ENCODE peak calls at places on chromosomes 2 and 18, in six cellular contexts. One of them, this sample, is unnamed.

GRCh38 chr2:240622631-240623235 is 2.5 kb upstream of the GPR35 start:
- DNase-seq in neuronal stem cell: no peak
- DNase-seq in KG1: peak
- DNase-seq in LoVo: no peak
- DNase-seq in thyroid gland: peak
- DNase-seq in NCI-H2081: no peak
- DNase-seq in this sample: no peak

GRCh38 chr2:35548171-35548570 is 807.4 kb upstream of the CRIM1 start:
- DNase-seq in neuronal stem cell: no peak
- DNase-seq in KG1: no peak
- DNase-seq in LoVo: no peak
- DNase-seq in thyroid gland: no peak
- DNase-seq in NCI-H2081: no peak
- DNase-seq in this sample: no peak

GRCh38 chr18:23578891-23579653 is 7.2 kb downstream of the NPC1 start:
- DNase-seq in neuronal stem cell: no peak
- DNase-seq in KG1: no peak
- DNase-seq in LoVo: no peak
- DNase-seq in thyroid gland: no peak
- DNase-seq in NCI-H2081: no peak
- DNase-seq in this sample: no peak

GRCh38 chr2:96928277-96928781 is 58.1 kb downstream of the FAM178B start:
- DNase-seq in neuronal stem cell: no peak
- DNase-seq in KG1: no peak
- DNase-seq in LoVo: no peak
- DNase-seq in thyroid gland: peak
- DNase-seq in NCI-H2081: no peak
- DNase-seq in this sample: no peak

GRCh38 chr2:132415256-132416079 is 1.1 kb upstream of the GPR39 start:
- DNase-seq in neuronal stem cell: no peak
- DNase-seq in KG1: no peak
- DNase-seq in LoVo: peak
- DNase-seq in thyroid gland: no peak
- DNase-seq in NCI-H2081: peak
- DNase-seq in this sample: no peak

GRCh38 chr2:218984239-218985020 is 554 bp downstream of the FEV start:
- DNase-seq in neuronal stem cell: no peak
- DNase-seq in KG1: no peak
- DNase-seq in LoVo: no peak
- DNase-seq in thyroid gland: no peak
- DNase-seq in NCI-H2081: no peak
- DNase-seq in this sample: no peak

GRCh38 chr2:174971868-174972781 is 33.1 kb downstream of the CHN1 start:
- DNase-seq in neuronal stem cell: no peak
- DNase-seq in KG1: no peak
- DNase-seq in LoVo: peak
- DNase-seq in thyroid gland: peak
- DNase-seq in NCI-H2081: peak
- DNase-seq in this sample: no peak

GRCh38 chr2:147351789-147352188 is 493.0 kb upstream of the ACVR2A start:
- DNase-seq in neuronal stem cell: no peak
- DNase-seq in KG1: no peak
- DNase-seq in LoVo: no peak
- DNase-seq in thyroid gland: no peak
- DNase-seq in NCI-H2081: no peak
- DNase-seq in this sample: peak

GRCh38 chr2:69184224-69184623 is 171.2 kb downstream of the ANTXR1 start:
- DNase-seq in neuronal stem cell: no peak
- DNase-seq in KG1: no peak
- DNase-seq in LoVo: no peak
- DNase-seq in thyroid gland: no peak
- DNase-seq in NCI-H2081: no peak
- DNase-seq in this sample: no peak

GRCh38 chr2:56208380-56208779 is 24.6 kb downstream of the CCDC85A start:
- DNase-seq in neuronal stem cell: no peak
- DNase-seq in KG1: no peak
- DNase-seq in LoVo: no peak
- DNase-seq in thyroid gland: no peak
- DNase-seq in NCI-H2081: no peak
- DNase-seq in this sample: no peak

GRCh38 chr2:178193496-178193822 is 853 bp upstream of the OSBPL6 start:
- DNase-seq in neuronal stem cell: no peak
- DNase-seq in KG1: no peak
- DNase-seq in LoVo: no peak
- DNase-seq in thyroid gland: no peak
- DNase-seq in NCI-H2081: no peak
- DNase-seq in this sample: peak

GRCh38 chr18:73279499-73279898 is 411.7 kb upstream of the NETO1 start:
- DNase-seq in neuronal stem cell: no peak
- DNase-seq in KG1: no peak
- DNase-seq in LoVo: no peak
- DNase-seq in thyroid gland: no peak
- DNase-seq in NCI-H2081: no peak
- DNase-seq in this sample: no peak

GRCh38 chr2:64668542-64668941 is 14.8 kb upstream of the SERTAD2 start:
- DNase-seq in neuronal stem cell: no peak
- DNase-seq in KG1: no peak
- DNase-seq in LoVo: no peak
- DNase-seq in thyroid gland: no peak
- DNase-seq in NCI-H2081: no peak
- DNase-seq in this sample: no peak

GRCh38 chr2:7904319-7904718 is 777.5 kb upstream of the ID2 start:
- DNase-seq in neuronal stem cell: no peak
- DNase-seq in KG1: no peak
- DNase-seq in LoVo: no peak
- DNase-seq in thyroid gland: peak
- DNase-seq in NCI-H2081: no peak
- DNase-seq in this sample: no peak

GRCh38 chr2:179264238-179265081 is at the start of gene SESTD1:
- DNase-seq in neuronal stem cell: peak
- DNase-seq in KG1: no peak
- DNase-seq in LoVo: peak
- DNase-seq in thyroid gland: peak
- DNase-seq in NCI-H2081: peak
- DNase-seq in this sample: peak

GRCh38 chr18:7624697-7625096 is 57.6 kb downstream of the PTPRM start:
- DNase-seq in neuronal stem cell: no peak
- DNase-seq in KG1: no peak
- DNase-seq in LoVo: no peak
- DNase-seq in thyroid gland: no peak
- DNase-seq in NCI-H2081: no peak
- DNase-seq in this sample: no peak

GRCh38 chr18:76494181-76494540 is 881 bp downstream of the ZNF516 start:
- DNase-seq in neuronal stem cell: peak
- DNase-seq in KG1: no peak
- DNase-seq in LoVo: peak
- DNase-seq in thyroid gland: peak
- DNase-seq in NCI-H2081: peak
- DNase-seq in this sample: peak

GRCh38 chr2:74778381-74779371 is 55.3 kb upstream of the HK2 start:
- DNase-seq in neuronal stem cell: peak
- DNase-seq in KG1: no peak
- DNase-seq in LoVo: no peak
- DNase-seq in thyroid gland: peak
- DNase-seq in NCI-H2081: peak
- DNase-seq in this sample: peak

GRCh38 chr2:58341047-58341446 is 99.9 kb upstream of the FANCL start:
- DNase-seq in neuronal stem cell: no peak
- DNase-seq in KG1: no peak
- DNase-seq in LoVo: no peak
- DNase-seq in thyroid gland: no peak
- DNase-seq in NCI-H2081: no peak
- DNase-seq in this sample: no peak

GRCh38 chr2:88542668-88543067 is 84.6 kb downstream of the EIF2AK3 start:
- DNase-seq in neuronal stem cell: no peak
- DNase-seq in KG1: no peak
- DNase-seq in LoVo: no peak
- DNase-seq in thyroid gland: no peak
- DNase-seq in NCI-H2081: no peak
- DNase-seq in this sample: no peak

GRCh38 chr18:3016584-3017292 is 3.8 kb upstream of the LPIN2 start:
- DNase-seq in neuronal stem cell: no peak
- DNase-seq in KG1: peak
- DNase-seq in LoVo: no peak
- DNase-seq in thyroid gland: no peak
- DNase-seq in NCI-H2081: no peak
- DNase-seq in this sample: no peak

GRCh38 chr2:234368861-234369261 is 128.0 kb downstream of the ARL4C start:
- DNase-seq in neuronal stem cell: no peak
- DNase-seq in KG1: no peak
- DNase-seq in LoVo: peak
- DNase-seq in thyroid gland: peak
- DNase-seq in NCI-H2081: peak
- DNase-seq in this sample: peak

This sample was measured in NCI-H748 treated with DMSO at 0.1 percent for 48 hours.